ENCODE peak calls at places on chromosomes 4 and X, in six cellular contexts. One of them, this sample, is unnamed.

GRCh38 chr4:152101546-152102183 is 340.9 kb upstream of the GATB start:
- DNase-seq in K562: no peak
- DNase-seq in H1: no peak
- DNase-seq in GM12891: no peak
- DNase-seq in HepG2: no peak
- DNase-seq in GM12878: no peak
- DNase-seq in this sample: no peak

GRCh38 chr4:7415927-7416686 is 18.6 kb downstream of the PSAPL1 start:
- DNase-seq in K562: no peak
- DNase-seq in H1: no peak
- DNase-seq in GM12891: no peak
- DNase-seq in HepG2: no peak
- DNase-seq in GM12878: no peak
- DNase-seq in this sample: no peak

GRCh38 chrX:133415276-133416105 is at the start of gene GPC4:
- DNase-seq in K562: no peak
- DNase-seq in H1: no peak
- DNase-seq in GM12891: peak; percentile 9
- DNase-seq in HepG2: no peak
- DNase-seq in GM12878: no peak
- DNase-seq in this sample: no peak

GRCh38 chrX:45351478-45351877 is 150.8 kb upstream of the DIPK2B start:
- DNase-seq in K562: no peak
- DNase-seq in H1: no peak
- DNase-seq in GM12891: no peak
- DNase-seq in HepG2: no peak
- DNase-seq in GM12878: no peak
- DNase-seq in this sample: no peak

GRCh38 chr4:2045518-2045951 is 13.6 kb upstream of the NAT8L start:
- DNase-seq in K562: no peak
- DNase-seq in H1: no peak
- DNase-seq in GM12891: no peak
- DNase-seq in HepG2: no peak
- DNase-seq in GM12878: no peak
- DNase-seq in this sample: no peak

GRCh38 chrX:22122510-22122909 is 90.4 kb downstream of the PHEX start:
- DNase-seq in K562: no peak
- DNase-seq in H1: no peak
- DNase-seq in GM12891: no peak
- DNase-seq in HepG2: no peak
- DNase-seq in GM12878: no peak
- DNase-seq in this sample: no peak

GRCh38 chr4:11748169-11748872 is 319.6 kb upstream of the HS3ST1 start:
- DNase-seq in K562: no peak
- DNase-seq in H1: no peak
- DNase-seq in GM12891: no peak
- DNase-seq in HepG2: no peak
- DNase-seq in GM12878: no peak
- DNase-seq in this sample: no peak

GRCh38 chr4:73705056-73705432 is 35.3 kb upstream of the CXCL8 start:
- DNase-seq in K562: no peak
- DNase-seq in H1: no peak
- DNase-seq in GM12891: no peak
- DNase-seq in HepG2: no peak
- DNase-seq in GM12878: no peak
- DNase-seq in this sample: no peak

DNA sequence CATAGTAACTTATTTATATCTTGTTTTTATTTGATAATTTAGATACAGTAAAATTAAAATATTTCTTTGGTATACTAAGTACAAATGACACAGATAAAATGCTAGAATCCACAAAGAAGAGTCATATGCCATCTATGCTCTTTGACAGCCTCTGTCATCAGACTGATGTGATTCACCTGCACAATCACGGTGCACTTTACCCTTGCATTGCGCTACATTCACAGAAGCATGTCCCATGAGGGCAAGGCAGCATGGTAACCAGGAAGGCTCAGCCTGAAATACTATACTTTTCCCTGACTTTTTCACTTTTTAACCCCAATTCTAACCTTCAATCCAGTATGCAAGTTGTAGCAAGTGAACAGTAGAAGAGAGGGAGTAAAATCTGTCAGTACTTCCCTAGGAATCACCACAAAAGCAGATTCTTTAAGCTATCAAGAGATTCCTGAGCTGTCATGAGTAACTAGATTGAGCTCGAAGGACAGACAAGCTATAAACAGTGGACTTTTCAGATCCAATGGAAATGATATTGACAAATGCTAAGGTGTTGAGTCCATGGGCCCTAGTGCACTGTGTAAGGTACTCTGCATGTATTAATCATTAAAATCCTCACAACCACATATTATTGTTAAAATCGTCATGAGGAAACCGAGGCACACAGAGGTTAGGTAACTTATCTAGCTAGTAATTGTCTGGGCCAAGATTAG is 14.2 kb downstream of the SEC24D start:
- DNase-seq in K562: no peak
- DNase-seq in H1: no peak
- DNase-seq in GM12891: no peak
- DNase-seq in HepG2: peak; percentile 4
- DNase-seq in GM12878: no peak
- DNase-seq in this sample: no peak
- TF ChIP-seq POLR2A in K562: no peak
- TF ChIP-seq POLR2A in H1: no peak
- TF ChIP-seq POLR2A in GM12891: no peak
- TF ChIP-seq POLR2A in HepG2: no peak
- TF ChIP-seq POLR2A in GM12878: no peak
- TF ChIP-seq POLR2A in this sample: no peak

DNA sequence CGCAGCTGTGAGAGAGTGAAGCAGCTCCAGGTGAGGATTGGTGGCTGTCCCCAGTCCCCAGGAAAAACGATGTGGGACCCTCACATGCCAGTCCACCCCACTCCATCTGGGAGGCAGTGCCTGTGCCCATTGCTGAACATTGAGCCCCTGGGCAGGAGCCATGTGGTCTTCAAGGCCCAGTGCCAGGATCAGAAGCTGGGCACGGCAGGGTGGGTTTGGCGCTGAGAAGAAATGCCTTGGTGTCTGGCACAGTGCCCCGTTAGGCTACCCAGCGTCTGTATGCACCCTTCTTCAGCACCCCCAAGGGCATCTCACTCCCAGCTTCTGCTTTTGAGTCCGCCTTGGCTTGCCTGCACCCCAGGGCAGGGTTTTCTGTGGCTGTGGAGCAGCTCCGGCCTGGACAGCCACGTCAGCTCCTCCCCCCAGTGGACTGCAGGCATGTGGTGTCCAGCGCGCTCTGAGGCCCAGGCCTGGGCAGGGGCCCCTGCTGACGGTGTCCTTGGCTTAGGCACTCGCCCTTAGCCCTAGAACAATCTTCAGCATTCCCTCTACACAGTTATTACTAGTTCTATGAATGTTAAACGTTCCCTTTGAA is 28.6 kb downstream of the RGS12 start:
- DNase-seq in K562: no peak
- DNase-seq in H1: no peak
- DNase-seq in GM12891: no peak
- DNase-seq in HepG2: no peak
- DNase-seq in GM12878: no peak
- DNase-seq in this sample: no peak
- TF ChIP-seq TAF1 in K562: no peak
- TF ChIP-seq TAF1 in H1: no peak
- TF ChIP-seq TAF1 in GM12891: no peak
- TF ChIP-seq TAF1 in HepG2: no peak
- TF ChIP-seq TAF1 in GM12878: no peak
- TF ChIP-seq TAF1 in this sample: no peak

DNA sequence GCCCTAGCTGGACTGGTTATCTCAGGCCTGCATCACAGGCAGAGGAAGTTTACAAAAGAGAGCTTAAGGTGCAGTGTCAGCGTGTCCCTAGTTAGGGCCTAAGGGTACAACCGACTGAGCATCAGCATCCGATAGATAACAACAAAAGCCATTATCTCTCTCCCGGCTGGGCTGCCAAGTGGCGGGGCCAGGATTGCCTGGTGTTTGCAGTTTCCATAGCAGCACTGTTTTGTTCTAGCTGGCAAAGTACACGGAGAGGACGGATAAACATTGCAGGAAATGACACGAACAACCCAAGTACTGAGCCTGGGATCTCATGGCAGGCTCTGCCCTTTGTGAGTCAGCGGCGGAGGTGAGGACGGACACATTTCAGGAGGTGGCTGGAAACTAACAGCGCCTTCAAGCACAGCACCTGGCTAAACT is 104.7 kb upstream of the NOCT start:
- DNase-seq in K562: peak; percentile 92
- DNase-seq in H1: peak; percentile 5
- DNase-seq in GM12891: no peak
- DNase-seq in HepG2: peak; percentile 55
- DNase-seq in GM12878: no peak
- DNase-seq in this sample: no peak
- TF ChIP-seq POLR2AphosphoS5 in K562: peak; percentile 90
- TF ChIP-seq POLR2AphosphoS5 in H1: no peak
- TF ChIP-seq POLR2AphosphoS5 in GM12891: no peak
- TF ChIP-seq POLR2AphosphoS5 in HepG2: no peak
- TF ChIP-seq POLR2AphosphoS5 in GM12878: no peak
- TF ChIP-seq POLR2AphosphoS5 in this sample: no peak

DNA sequence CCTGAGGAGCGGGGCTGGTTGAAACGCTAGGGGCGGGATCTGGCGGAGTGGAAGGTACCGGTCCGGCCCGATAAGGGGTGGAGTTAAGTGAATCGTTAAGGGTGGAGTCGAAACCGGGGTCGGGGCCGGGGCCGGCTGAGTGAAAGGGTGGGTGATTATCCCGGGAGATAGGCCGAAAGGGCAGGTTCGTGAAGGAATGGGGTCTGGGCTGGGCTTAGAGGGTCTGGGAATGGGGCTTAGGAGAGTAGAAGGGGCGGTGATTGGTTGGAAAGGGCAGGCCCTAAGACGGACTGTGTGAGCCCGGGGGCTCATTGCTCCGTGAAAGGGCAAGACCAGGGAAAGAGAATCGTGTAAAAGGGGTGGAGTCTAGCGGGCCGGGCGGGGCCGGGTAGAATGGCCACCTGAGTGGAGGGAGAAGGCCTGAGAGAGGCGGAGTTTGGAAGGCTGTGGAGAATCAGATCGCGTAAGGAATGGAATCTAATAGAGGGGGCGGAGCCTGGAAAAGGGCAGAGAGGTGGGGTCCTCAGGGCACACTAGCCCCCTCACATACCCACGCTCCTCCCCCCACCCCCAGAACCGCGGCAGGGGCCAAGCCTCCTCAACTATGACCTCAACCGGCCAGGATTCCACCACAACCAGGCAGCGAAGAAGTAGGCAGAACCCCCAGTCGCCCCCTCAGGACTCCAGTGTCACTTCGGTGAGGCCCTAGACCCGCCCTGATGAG is 384 bp downstream of the HDAC6 start:
- DNase-seq in K562: peak; percentile 93
- DNase-seq in H1: peak; percentile 27
- DNase-seq in GM12891: peak; percentile 49
- DNase-seq in HepG2: peak; percentile 85
- DNase-seq in GM12878: peak; percentile 40
- DNase-seq in this sample: peak; percentile 62
- TF ChIP-seq POLR2A in K562: peak; percentile 95
- TF ChIP-seq POLR2A in H1: no peak
- TF ChIP-seq POLR2A in GM12891: peak; percentile 60
- TF ChIP-seq POLR2A in HepG2: peak; percentile 81
- TF ChIP-seq POLR2A in GM12878: peak; percentile 66
- TF ChIP-seq POLR2A in this sample: peak; percentile 75

GRCh38 chr4:76703123-76703490 is 194.8 kb downstream of the SOWAHB start:
- DNase-seq in K562: no peak
- DNase-seq in H1: no peak
- DNase-seq in GM12891: no peak
- DNase-seq in HepG2: no peak
- DNase-seq in GM12878: no peak
- DNase-seq in this sample: no peak
- TF ChIP-seq TAF1 in K562: no peak
- TF ChIP-seq TAF1 in H1: no peak
- TF ChIP-seq TAF1 in GM12891: no peak
- TF ChIP-seq TAF1 in HepG2: no peak
- TF ChIP-seq TAF1 in GM12878: no peak
- TF ChIP-seq TAF1 in this sample: no peak

GRCh38 chr4:89915151-89915550 is 20.5 kb downstream of the MMRN1 start:
- DNase-seq in K562: no peak
- DNase-seq in H1: no peak
- DNase-seq in GM12891: no peak
- DNase-seq in HepG2: no peak
- DNase-seq in GM12878: no peak
- DNase-seq in this sample: no peak
- TF ChIP-seq POLR2AphosphoS5 in K562: no peak
- TF ChIP-seq POLR2AphosphoS5 in H1: no peak
- TF ChIP-seq POLR2AphosphoS5 in GM12891: no peak
- TF ChIP-seq POLR2AphosphoS5 in HepG2: no peak
- TF ChIP-seq POLR2AphosphoS5 in GM12878: no peak
- TF ChIP-seq POLR2AphosphoS5 in this sample: no peak

GRCh38 chrX:19548934-19549333 is 33.6 kb upstream of the MAP3K15 start:
- DNase-seq in K562: no peak
- DNase-seq in H1: no peak
- DNase-seq in GM12891: no peak
- DNase-seq in HepG2: no peak
- DNase-seq in GM12878: no peak
- DNase-seq in this sample: no peak
- TF ChIP-seq POLR2A in K562: no peak
- TF ChIP-seq POLR2A in H1: no peak
- TF ChIP-seq POLR2A in GM12891: no peak
- TF ChIP-seq POLR2A in HepG2: no peak
- TF ChIP-seq POLR2A in GM12878: no peak
- TF ChIP-seq POLR2A in this sample: no peak